ENCODE peak calls at places on chromosomes 4 and X, in six cellular contexts. I is amniotic stem cell, P is ovary, O is COR-L47, C is WERI-Rb-1, T is fibroblast of gingiva. X is an unnamed sample.

GRCh38 chr4:53507671-53508286 is 83.5 kb downstream of the LNX1 start:
- DNase-seq in I (no peak), P (no peak), O (no peak), C (no peak), T (peak), X (no peak)

GRCh38 chrX:77788050-77788449 is 2.0 kb upstream of the ATRX start:
- DNase-seq in I (no peak), P (no peak), O (no peak), C (no peak), T (peak), X (no peak)

GRCh38 chr4:125187621-125188176 is 127.1 kb upstream of the FAT4 start:
- DNase-seq in I (no peak), P (no peak), O (no peak), C (no peak), T (peak), X (no peak)

GRCh38 chr4:169243808-169244207 is 26.9 kb downstream of the SH3RF1 start:
- DNase-seq in I (peak), P (no peak), O (no peak), C (no peak), T (peak), X (no peak)

GRCh38 chr4:186586190-186586589 is 30.8 kb upstream of the MTNR1A start:
- DNase-seq in I (no peak), P (no peak), O (no peak), C (no peak), T (no peak), X (no peak)

GRCh38 chr4:107500551-107500950 is 219.5 kb downstream of the PAPSS1 start:
- DNase-seq in I (no peak), P (no peak), O (no peak), C (no peak), T (no peak), X (no peak)

GRCh38 chr4:89878611-89879010 is 16.0 kb upstream of the MMRN1 start:
- DNase-seq in I (no peak), P (no peak), O (no peak), C (no peak), T (peak), X (no peak)

GRCh38 chrX:23822397-23822796 is 39.4 kb downstream of the SAT1 start:
- DNase-seq in I (no peak), P (no peak), O (no peak), C (no peak), T (no peak), X (peak)

GRCh38 chrX:128781506-128781905 is 729.3 kb upstream of the ACTRT1 start:
- DNase-seq in I (no peak), P (no peak), O (peak), C (peak), T (no peak), X (no peak)

GRCh38 chrX:38112566-38112965 is 106.2 kb downstream of the SYTL5 start:
- DNase-seq in I (no peak), P (no peak), O (no peak), C (no peak), T (no peak), X (peak)

GRCh38 chrX:66014560-66014959 is 25.3 kb downstream of the VSIG4 start:
- DNase-seq in I (no peak), P (no peak), O (no peak), C (no peak), T (no peak), X (no peak)

GRCh38 chrX:39941332-39941920 is 156.3 kb downstream of the BCOR start:
- DNase-seq in I (no peak), P (no peak), O (no peak), C (no peak), T (no peak), X (no peak)

GRCh38 chr4:128465523-128465922 is 177.9 kb upstream of the PGRMC2 start:
- DNase-seq in I (no peak), P (no peak), O (no peak), C (no peak), T (no peak), X (no peak)

GRCh38 chrX:14927391-14927790 is 54.2 kb downstream of the MOSPD2 start:
- DNase-seq in I (no peak), P (no peak), O (no peak), C (no peak), T (peak), X (peak)

GRCh38 chrX:1582686-1583437 is 8.5 kb upstream of the AKAP17A start:
- DNase-seq in I (no peak), P (no peak), O (no peak), C (no peak), T (no peak), X (no peak)

GRCh38 chr4:150140774-150141400 is 62.6 kb downstream of the DCLK2 start:
- DNase-seq in I (peak), P (no peak), O (no peak), C (no peak), T (peak), X (no peak)

GRCh38 chr4:174579421-174579820 is 57.1 kb upstream of the HPGD start:
- DNase-seq in I (no peak), P (no peak), O (no peak), C (no peak), T (no peak), X (no peak)

GRCh38 chrX:2928583-2929434 is at the start of gene ARSD:
- DNase-seq in I (peak), P (peak), O (no peak), C (no peak), T (peak), X (peak)

GRCh38 chr4:57425610-57426009 is 315.4 kb upstream of the IGFBP7 start:
- DNase-seq in I (no peak), P (no peak), O (no peak), C (no peak), T (no peak), X (no peak)

GRCh38 chr4:1885414-1885813 is 14.2 kb downstream of the NSD2 start:
- DNase-seq in I (no peak), P (no peak), O (no peak), C (no peak), T (no peak), X (no peak)

GRCh38 chr4:133320576-133321170 is 171.6 kb downstream of the PCDH10 start:
- DNase-seq in I (no peak), P (no peak), O (peak), C (peak), T (peak), X (peak)

GRCh38 chr4:74793757-74794340 is 474 bp downstream of the BTC start:
- DNase-seq in I (no peak), P (peak), O (peak), C (peak), T (peak), X (peak)

GRCh38 chr4:102503831-102504786 is 3.0 kb downstream of the NFKB1 start:
- DNase-seq in I (no peak), P (no peak), O (no peak), C (no peak), T (no peak), X (no peak)

GRCh38 chr4:182748949-182749348 is 168.2 kb downstream of the DCTD start:
- DNase-seq in I (no peak), P (no peak), O (no peak), C (no peak), T (no peak), X (no peak)

GRCh38 chr4:11628093-11628725 is 199.5 kb upstream of the HS3ST1 start:
- DNase-seq in I (no peak), P (no peak), O (no peak), C (no peak), T (peak), X (no peak)

GRCh38 chrX:9626379-9626778 is 139.3 kb downstream of the GPR143 start:
- DNase-seq in I (no peak), P (no peak), O (no peak), C (no peak), T (no peak), X (peak)

GRCh38 chr4:165355900-165356300 is 22.9 kb upstream of the CPE start:
- DNase-seq in I (no peak), P (no peak), O (peak), C (no peak), T (peak), X (peak)

GRCh38 chrX:154002215-154002719 is 17.4 kb downstream of the IRAK1 start:
- DNase-seq in I (no peak), P (no peak), O (peak), C (no peak), T (peak), X (no peak)

GRCh38 chr4:183905593-183906485 is 732 bp downstream of the STOX2 start:
- DNase-seq in I (peak), P (peak), O (peak), C (peak), T (no peak), X (peak)

GRCh38 chr4:40980318-40980883 is 230.6 kb downstream of the NSUN7 start:
- DNase-seq in I (no peak), P (no peak), O (no peak), C (no peak), T (no peak), X (peak)

GRCh38 chr4:40629401-40630334 is at the start of gene RBM47:
- DNase-seq in I (no peak), P (peak), O (peak), C (no peak), T (peak), X (peak)

GRCh38 chr4:83335691-83336090 is 1.0 kb upstream of the HPSE start:
- DNase-seq in I (no peak), P (peak), O (no peak), C (no peak), T (no peak), X (no peak)

GRCh38 chrX:40100141-40100536 is 2.4 kb upstream of the BCOR start:
- DNase-seq in I (no peak), P (no peak), O (no peak), C (no peak), T (no peak), X (no peak)

GRCh38 chr4:1029536-1029935 is 18.1 kb downstream of the FGFRL1 start:
- DNase-seq in I (no peak), P (no peak), O (no peak), C (no peak), T (no peak), X (no peak)

GRCh38 chr4:123587983-123588494 is 191.4 kb downstream of the SPRY1 start:
- DNase-seq in I (peak), P (peak), O (peak), C (no peak), T (peak), X (no peak)

GRCh38 chr4:2009651-2010233 is 968 bp upstream of the NELFA start:
- DNase-seq in I (no peak), P (no peak), O (peak), C (peak), T (peak), X (peak)

GRCh38 chr4:189202869-189203271 is 737.8 kb upstream of the FRG1 start:
- DNase-seq in I (peak), P (no peak), O (no peak), C (no peak), T (no peak), X (no peak)